ENCODE peak calls at places on chromosomes 4 and X, in six cellular contexts. O is NCI-H69; P is activated T-cell treated with anti-CD3 and anti-CD28 coated beads, Interleukin-2, amount 50 U/mL, for 72 hours; U is T-helper 1 cell; J is fibroblast of lung; Q is OCI-LY7. E is an unnamed sample.

GRCh38 chr4:15158410-15159091 is 156.3 kb downstream of the CPEB2 start:
- DNase-seq in O (no peak), P (no peak), U (no peak), J (no peak), Q (no peak), E (no peak)

GRCh38 chr4:70449220-70449619 is 22.8 kb upstream of the MUC7 start:
- DNase-seq in O (no peak), P (no peak), U (no peak), J (no peak), Q (no peak), E (no peak)

GRCh38 chr4:1684756-1685603 is 867 bp upstream of the FAM53A start:
- DNase-seq in O (no peak), P (no peak), U (no peak), J (no peak), Q (no peak), E (no peak)

GRCh38 chr4:147596976-147597375 is 20.2 kb upstream of the TMEM184C start:
- DNase-seq in O (peak; percentile 25), P (no peak), U (no peak), J (peak; percentile 90), Q (no peak), E (no peak)

GRCh38 chrX:136259543-136259942 is 8.3 kb upstream of the MAP7D3 start:
- DNase-seq in O (no peak), P (peak; percentile 22), U (no peak), J (peak; percentile 77), Q (no peak), E (peak; percentile 53)

GRCh38 chr4:36310237-36310636 is 28.8 kb downstream of the DTHD1 start:
- DNase-seq in O (no peak), P (no peak), U (no peak), J (no peak), Q (no peak), E (no peak)

GRCh38 chrX:9117851-9118250 is 83.9 kb upstream of the FAM9B start:
- DNase-seq in O (no peak), P (no peak), U (no peak), J (no peak), Q (no peak), E (no peak)

GRCh38 chr4:184802203-184803015 is 23.4 kb downstream of the ACSL1 start:
- DNase-seq in O (no peak), P (no peak), U (no peak), J (peak; percentile 22), Q (no peak), E (no peak)

GRCh38 chr4:19025031-19025430 is 1003.5 kb upstream of the LCORL start:
- DNase-seq in O (peak; percentile 0), P (no peak), U (no peak), J (peak; percentile 62), Q (no peak), E (no peak)

GRCh38 chr4:83783179-83783578 is 247.3 kb downstream of the GPAT3 start:
- DNase-seq in O (no peak), P (no peak), U (no peak), J (no peak), Q (no peak), E (no peak)

GRCh38 chr4:54231419-54232150 is 2.5 kb downstream of the PDGFRA start:
- DNase-seq in O (peak; percentile 8), P (no peak), U (no peak), J (peak; percentile 68), Q (no peak), E (no peak)

GRCh38 chr4:168803727-168804126 is 206.3 kb downstream of the CBR4 start:
- DNase-seq in O (no peak), P (no peak), U (no peak), J (peak; percentile 95), Q (no peak), E (no peak)

GRCh38 chr4:26030780-26031179 is 116.8 kb downstream of the SMIM20 start:
- DNase-seq in O (no peak), P (no peak), U (no peak), J (no peak), Q (no peak), E (no peak)

GRCh38 chr4:154626793-154627484 is 14.5 kb upstream of the FGG start:
- DNase-seq in O (peak; percentile 59), P (peak; percentile 78), U (no peak), J (peak; percentile 61), Q (peak; percentile 24), E (no peak)